ENCODE peak calls at places on chromosomes 11 and 22, in nine cellular contexts. C is OCI-LY7; L is activated CD8-positive, alpha-beta memory T cell treated with anti-CD3 and anti-CD28 coated beads for 24 hours; Z is stimulated activated CD4-positive, alpha-beta T cell treated with anti-CD3 and anti-CD28 coated beads, Interleukin-1b, Interleukin-23, amount 100 ng/mL, for 1 hour; J is NCI-H2029 treated with DMSO at 0.1 percent for 48 hours; A is CD8-positive, alpha-beta memory T cell; P is fibroblast of the conjunctiva; M is T-helper 2 cell; X is LoVo. N is an unnamed sample.

GRCh38 chr11:2088746-2089535 is 50.2 kb downstream of the IGF2 start:
- DNase-seq in C (no peak), L (no peak), Z (no peak), J (no peak), A (no peak), P (no peak), M (no peak), X (no peak), N (peak; percentile 13)

GRCh38 chr11:48172818-48173609 is 43.6 kb upstream of the OR4B1 start:
- DNase-seq in C (peak; percentile 60), L (peak; percentile 82), Z (peak; percentile 49), J (peak; percentile 12), A (peak; percentile 23), P (peak; percentile 47), M (peak; percentile 55), X (peak; percentile 65), N (peak; percentile 73)

GRCh38 chr11:74035264-74035663 is 26.4 kb upstream of the UCP3 start:
- DNase-seq in C (no peak), L (no peak), Z (no peak), J (no peak), A (no peak), P (no peak), M (no peak), X (no peak), N (no peak)

GRCh38 chr11:43575931-43576833 is 104.4 kb upstream of the HSD17B12 start:
- DNase-seq in C (no peak), L (no peak), Z (no peak), J (no peak), A (no peak), P (no peak), M (no peak), X (no peak), N (no peak)

GRCh38 chr11:110463153-110463552 is 33.4 kb downstream of the FDX1 start:
- DNase-seq in C (peak; percentile 20), L (no peak), Z (no peak), J (peak; percentile 8), A (peak; percentile 24), P (peak; percentile 61), M (no peak), X (no peak), N (peak; percentile 52)

GRCh38 chr22:21936151-21936778 is 16.4 kb downstream of the PPM1F start:
- DNase-seq in C (no peak), L (no peak), Z (no peak), J (no peak), A (no peak), P (no peak), M (no peak), X (no peak), N (peak; percentile 70)

GRCh38 chr11:16555956-16556355 is 182.5 kb upstream of the C11orf58 start:
- DNase-seq in C (no peak), L (no peak), Z (no peak), J (no peak), A (no peak), P (no peak), M (no peak), X (no peak), N (no peak)

GRCh38 chr11:31500560-31500959 is 8.9 kb downstream of the IMMP1L start:
- DNase-seq in C (no peak), L (no peak), Z (no peak), J (no peak), A (no peak), P (peak; percentile 1), M (no peak), X (no peak), N (no peak)

GRCh38 chr11:18347471-18348125 is 25.2 kb downstream of the GTF2H1 start:
- DNase-seq in C (no peak), L (no peak), Z (no peak), J (no peak), A (no peak), P (peak; percentile 31), M (no peak), X (no peak), N (no peak)

GRCh38 chr22:46320166-46320710 is 15.3 kb upstream of the TRMU start:
- DNase-seq in C (no peak), L (no peak), Z (no peak), J (no peak), A (no peak), P (no peak), M (no peak), X (no peak), N (no peak)

GRCh38 chr11:7967826-7968225 is 2.6 kb upstream of the NLRP10 start:
- DNase-seq in C (no peak), L (no peak), Z (no peak), J (no peak), A (no peak), P (no peak), M (no peak), X (no peak), N (no peak)

GRCh38 chr11:102568851-102569250 is 38.3 kb upstream of the MMP7 start:
- DNase-seq in C (no peak), L (no peak), Z (no peak), J (no peak), A (no peak), P (no peak), M (no peak), X (no peak), N (no peak)

GRCh38 chr11:75317446-75318122 is 33.9 kb downstream of the ARRB1 start:
- DNase-seq in C (no peak), L (no peak), Z (no peak), J (no peak), A (no peak), P (no peak), M (no peak), X (no peak), N (no peak)

GRCh38 chr11:96391698-96392307 is 2.0 kb downstream of the JRKL start:
- DNase-seq in C (peak; percentile 5), L (no peak), Z (no peak), J (no peak), A (no peak), P (no peak), M (no peak), X (no peak), N (no peak)

GRCh38 chr11:75219869-75220268 is 20.7 kb upstream of the TPBGL start:
- DNase-seq in C (no peak), L (no peak), Z (no peak), J (no peak), A (no peak), P (no peak), M (no peak), X (no peak), N (no peak)

GRCh38 chr22:27776410-27776958 is 25.1 kb downstream of the MN1 start:
- DNase-seq in C (no peak), L (no peak), Z (no peak), J (no peak), A (no peak), P (no peak), M (no peak), X (no peak), N (no peak)

GRCh38 chr11:45803981-45804805 is 756 bp upstream of the SLC35C1 start:
- DNase-seq in C (peak; percentile 54), L (peak; percentile 88), Z (peak; percentile 21), J (no peak), A (peak; percentile 59), P (peak; percentile 17), M (peak; percentile 30), X (peak; percentile 80), N (peak; percentile 81)

N was measured in adrenal gland.